ENCODE peak calls at places on chromosomes 11 and 22, in nine cellular contexts. D is cardiac muscle cell; Y is activated CD8-positive, alpha-beta memory T cell treated with anti-CD3 and anti-CD28 coated beads for 48 hours; Z is body of pancreas; Q is neural crest cell; J is activated naive CD8-positive, alpha-beta T cell treated with anti-CD3 and anti-CD28 coated beads, Interleukin-2, amount 50 U/mL, for 16 hours; C is NCI-H1417; T is KBM-7; B is RWPE1. W is an unnamed sample.

GRCh38 chr11:111620518-111620917 is 18.3 kb downstream of the SIK2 start:
- DNase-seq in J (no peak), Q (no peak), C (no peak), Z (no peak), T (no peak), D (no peak), Y (no peak), B (no peak), W (no peak)

GRCh38 chr11:70251583-70252285 is 18.8 kb upstream of the PPFIA1 start:
- DNase-seq in T (no peak), Q (no peak), Z (no peak), B (no peak), J (no peak), C (no peak), D (no peak), Y (no peak), W (no peak)

GRCh38 chr22:44151661-44152060 is 29.1 kb upstream of the PARVG start:
- DNase-seq in Q (no peak), Z (no peak), B (peak; percentile 7), T (no peak), Y (no peak), J (no peak), C (no peak), D (peak; percentile 94), W (no peak)

GRCh38 chr22:37626144-37626543 is 13.3 kb upstream of the SH3BP1 start:
- DNase-seq in Q (no peak), Y (no peak), J (no peak), D (peak; percentile 92), C (no peak), B (no peak), Z (peak; percentile 52), T (no peak), W (no peak)

GRCh38 chr22:38397189-38398097 is 57.6 kb downstream of the KCNJ4 start:
- DNase-seq in Z (peak; percentile 49), T (peak; percentile 73), Q (no peak), Y (no peak), D (peak; percentile 67), J (no peak), B (peak; percentile 17), C (peak; percentile 8), W (no peak)

GRCh38 chr11:14370496-14370895 is 11.5 kb upstream of the RRAS2 start:
- DNase-seq in Y (no peak), J (no peak), C (no peak), Q (no peak), B (no peak), D (no peak), Z (no peak), T (no peak), W (no peak)

GRCh38 chr11:133123371-133123770 is 408.9 kb downstream of the OPCML start:
- DNase-seq in B (no peak), Q (no peak), C (no peak), Z (no peak), T (no peak), Y (no peak), J (no peak), D (no peak), W (no peak)

GRCh38 chr11:107565219-107565937 is at the start of gene ALKBH8:
- DNase-seq in C (peak; percentile 92), B (peak; percentile 69), Z (peak; percentile 81), J (peak; percentile 45), T (peak; percentile 82), Q (peak; percentile 67), D (peak; percentile 72), Y (peak; percentile 38), W (peak; percentile 34)

GRCh38 chr22:31605851-31606585 is 56.0 kb downstream of the PISD start:
- DNase-seq in T (no peak), Y (no peak), B (no peak), J (no peak), D (no peak), Z (no peak), C (no peak), Q (no peak), W (no peak)

GRCh38 chr11:9528573-9529332 is 44.7 kb upstream of the WEE1 start:
- DNase-seq in D (no peak), T (no peak), Z (no peak), C (no peak), J (no peak), Q (no peak), Y (no peak), B (no peak), W (no peak)

GRCh38 chr11:22193348-22194051 is 615 bp downstream of the ANO5 start:
- DNase-seq in D (no peak), Q (peak; percentile 29), Y (no peak), T (peak; percentile 48), C (peak; percentile 87), B (no peak), J (no peak), Z (peak; percentile 54), W (peak; percentile 53)

GRCh38 chr22:44442186-44442465 is 55.9 kb downstream of the RTL6 start:
- DNase-seq in Q (no peak), T (no peak), D (no peak), C (no peak), B (no peak), J (no peak), Z (no peak), Y (no peak), W (no peak)

GRCh38 chr11:86676533-86677154 is 4.2 kb upstream of the ME3 start:
- DNase-seq in Z (no peak), Q (no peak), J (no peak), B (no peak), T (peak; percentile 4), Y (no peak), D (peak; percentile 27), C (peak; percentile 38), W (no peak)

GRCh38 chr11:7890417-7891179 is 40.5 kb downstream of the OR10A6 start:
- DNase-seq in T (no peak), Z (no peak), C (peak; percentile 9), D (no peak), J (no peak), Y (no peak), Q (no peak), B (no peak), W (no peak)

GRCh38 chr11:71176812-71177211 is 75.6 kb downstream of the SHANK2 start:
- DNase-seq in C (no peak), T (no peak), J (no peak), D (no peak), B (no peak), Z (no peak), Y (no peak), Q (no peak), W (no peak)

W was measured in mesothelial cell of epicardium.